ENCODE peak calls at places on chromosomes 16 and 17, in five cellular contexts. A, T, N, C and J are unnamed samples.

GRCh38 chr16:72834499-72834898 is 213.4 kb downstream of the ZFHX3 start:
- DNase-seq in T (no peak), A (no peak), C (no peak), N (no peak), J (no peak)

GRCh38 chr16:64459821-64460220 is 662.0 kb downstream of the CDH11 start:
- DNase-seq in C (peak; percentile 16), N (no peak), T (no peak), A (peak; percentile 29), J (no peak)

GRCh38 chr16:80997964-80998620 is 8.6 kb downstream of the CMC2 start:
- DNase-seq in N (no peak), A (no peak), T (no peak), C (no peak), J (no peak)

GRCh38 chr17:58232707-58233156 is 5.7 kb upstream of the LPO start:
- DNase-seq in T (no peak), N (peak; percentile 30), A (peak; percentile 75), C (no peak), J (no peak)

GRCh38 chr16:57166951-57167350 is 18.9 kb downstream of the PSME3IP1 start:
- DNase-seq in N (no peak), A (peak; percentile 12), C (no peak), T (no peak), J (no peak)

GRCh38 chr16:11613381-11614303 is 26.9 kb upstream of the LITAF start:
- DNase-seq in A (no peak), T (no peak), N (no peak), C (peak; percentile 48), J (no peak)

GRCh38 chr16:20941635-20941926 is 41.0 kb downstream of the LYRM1 start:
- DNase-seq in C (no peak), N (no peak), A (no peak), T (no peak), J (no peak)

GRCh38 chr16:87324411-87325275 is 7.5 kb upstream of the C16orf95 start:
- DNase-seq in N (peak; percentile 19), C (peak; percentile 57), T (peak; percentile 13), A (peak; percentile 37), J (no peak)

GRCh38 chr17:80146121-80147034 is 550 bp downstream of the EIF4A3 start:
- DNase-seq in T (no peak), C (no peak), N (no peak), A (peak; percentile 43), J (no peak)

GRCh38 chr17:32393904-32394303 is 43.9 kb downstream of the ZNF207 start:
- DNase-seq in A (no peak), N (no peak), C (no peak), T (no peak), J (no peak)

GRCh38 chr17:71084838-71085237 is 915.5 kb downstream of the KCNJ2 start:
- DNase-seq in A (no peak), N (no peak), T (no peak), C (no peak), J (no peak)

GRCh38 chr16:63289834-63290460 is 1253.7 kb upstream of the CDH8 start:
- DNase-seq in N (peak; percentile 25), C (peak; percentile 74), A (peak; percentile 1), T (no peak), J (no peak)

GRCh38 chr17:79851461-79851817 is 12.2 kb upstream of the CBX4 start:
- DNase-seq in T (no peak), C (no peak), N (no peak), A (no peak), J (no peak)

GRCh38 chr17:75875182-75875939 is 3.0 kb downstream of the TRIM47 start:
- DNase-seq in C (no peak), A (no peak), T (no peak), N (no peak), J (no peak)

GRCh38 chr17:67390646-67391480 is 13.8 kb downstream of the PITPNC1 start:
- DNase-seq in N (no peak), C (peak; percentile 46), T (peak; percentile 29), A (peak; percentile 82), J (no peak)

GRCh38 chr16:4317471-4318170 is 1.8 kb downstream of the GLIS2 start:
- DNase-seq in C (peak; percentile 63), A (peak; percentile 45), N (no peak), T (no peak), J (no peak)

GRCh38 chr17:13807103-13807502 is 205.4 kb upstream of the HS3ST3A1 start:
- DNase-seq in A (no peak), T (no peak), C (no peak), N (no peak), J (no peak)

GRCh38 chr17:49497147-49498036 is 2.3 kb downstream of the NGFR start:
- DNase-seq in N (no peak), A (peak; percentile 18), T (no peak), C (peak; percentile 54), J (no peak)